ENCODE peak calls at places on chromosomes 2 and 18, in five cellular contexts. R is testis, V is neural progenitor cell, O is small intestine, T is fibroblast of lung. E is an unnamed sample. For H3K4me1, the result is how much of the 10 kb centered on the place peaks cover.

GRCh38 chr2:3132466-3132865 is 245.2 kb downstream of the EIPR1 start:
- DNase-seq in R (no peak), V (no peak), O (no peak), T (no peak), E (no peak)

GRCh38 chr2:78775291-78775690 is 250.2 kb upstream of the REG3G start:
- DNase-seq in R (no peak), V (no peak), O (no peak), T (no peak), E (no peak)

GRCh38 chr2:129585760-129586159 is 393.7 kb upstream of the RAB6C start:
- DNase-seq in R (no peak), V (no peak), O (no peak), T (no peak), E (no peak)

GRCh38 chr2:132676999-132677398 is 7.0 kb upstream of the LYPD1 start:
- DNase-seq in R (no peak), V (no peak), O (no peak), T (peak), E (no peak)

GRCh38 chr2:27353762-27354596 is 2.6 kb downstream of the GTF3C2 start:
- DNase-seq in R (no peak), V (no peak), O (peak), T (no peak), E (no peak)

GRCh38 chr2:191320881-191321280 is 75.7 kb downstream of the MYO1B start:
- DNase-seq in R (no peak), V (no peak), O (no peak), T (no peak), E (no peak)

GRCh38 chr18:12520442-12520992 is 112.8 kb downstream of the PRELID3A start:
- DNase-seq in R (no peak), V (peak), O (no peak), T (peak), E (no peak)

GRCh38 chr2:133940134-133940533 is 313.7 kb upstream of the MGAT5 start:
- DNase-seq in R (no peak), V (no peak), O (no peak), T (no peak), E (no peak)

GRCh38 chr2:32714521-32714920 is 86.7 kb downstream of the TTC27 start:
- DNase-seq in R (no peak), V (no peak), O (no peak), T (no peak), E (no peak)

GRCh38 chr2:169361706-169362345 is 508 bp downstream of the LRP2 start:
- DNase-seq in R (peak), V (peak), O (peak), T (no peak), E (no peak)

GRCh38 chr18:11963991-11964484 is 17.3 kb upstream of the IMPA2 start:
- DNase-seq in R (no peak), V (peak), O (no peak), T (no peak), E (no peak)

GRCh38 chr18:77811510-77811909 is 561.9 kb downstream of the GALR1 start:
- DNase-seq in R (no peak), V (no peak), O (no peak), T (no peak), E (peak)

GRCh38 chr2:23387221-23387550 is 2.2 kb downstream of the KLHL29 start:
- DNase-seq in R (no peak), V (no peak), O (no peak), T (no peak), E (no peak)

GRCh38 chr18:31044926-31045325 is 2.4 kb upstream of the DSC3 start:
- DNase-seq in R (no peak), V (no peak), O (no peak), T (peak), E (no peak)

GRCh38 chr18:111292-112014 is 46.9 kb upstream of the USP14 start:
- DNase-seq in R (peak), V (peak), O (peak), T (peak), E (peak)

GRCh38 chr2:13488965-13489364 is 772.2 kb downstream of the TRIB2 start:
- DNase-seq in R (no peak), V (no peak), O (no peak), T (no peak), E (no peak)

GRCh38 chr2:172438064-172438421 is 10.7 kb downstream of the ITGA6 start:
- DNase-seq in R (no peak), V (no peak), O (peak), T (no peak), E (no peak)

GRCh38 chr2:99707592-99707991 is 217.8 kb upstream of the REV1 start:
- DNase-seq in R (no peak), V (no peak), O (no peak), T (peak), E (no peak)

GRCh38 chr2:236776695-236777251 is 207.1 kb downstream of the ACKR3 start:
- DNase-seq in R (no peak), V (no peak), O (no peak), T (peak), E (no peak)

GRCh38 chr2:119888673-119889072 is 124.2 kb upstream of the EPB41L5 start:
- DNase-seq in R (no peak), V (no peak), O (no peak), T (peak), E (no peak)

GRCh38 chr18:27263369-27263768 is 78.3 kb upstream of the CHST9 start:
- DNase-seq in R (no peak), V (no peak), O (no peak), T (no peak), E (no peak)

GRCh38 chr2:130836501-130837174 is at the start of gene ARHGEF4:
- DNase-seq in R (peak), V (peak), O (peak), T (no peak), E (peak)

GRCh38 chr2:48414980-48415764 is 114.8 kb upstream of the STON1 start:
- DNase-seq in R (no peak), V (peak), O (peak), T (peak), E (peak)

GRCh38 chr2:47631840-47632398 is 151.0 kb upstream of the MSH6 start:
- DNase-seq in R (peak), V (no peak), O (peak), T (peak), E (no peak)

DNA sequence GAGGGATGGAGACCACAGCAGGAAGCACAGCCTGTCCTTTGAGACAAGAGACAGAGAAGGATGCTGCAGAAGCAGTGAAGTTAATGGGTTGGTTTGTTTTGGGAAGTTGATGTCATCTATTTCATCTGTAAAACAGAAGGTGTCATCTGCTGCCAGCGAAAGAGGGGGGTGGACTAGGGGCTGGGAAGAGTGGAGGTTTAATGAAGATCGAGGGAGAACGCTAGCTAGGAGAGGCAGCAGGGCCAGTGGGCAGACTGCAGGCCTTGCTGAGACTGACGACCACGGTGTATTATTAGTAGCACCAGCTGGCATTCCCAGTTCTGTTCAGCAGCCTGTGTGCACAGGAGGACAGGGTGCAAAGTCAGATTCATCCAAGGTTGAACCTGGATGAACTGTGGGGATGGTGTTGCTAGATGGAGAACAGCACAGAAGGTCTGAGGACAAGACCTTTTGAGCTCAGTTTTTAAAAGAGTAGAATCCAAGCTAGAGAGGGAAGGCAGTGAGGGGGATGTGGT is 120.4 kb upstream of the CAPN13 start:
- DNase-seq in R (no peak), V (no peak), O (no peak), T (no peak), E (no peak)
- H3K4me1 ChIP-seq in R (under half), V (under half), O (under half), T (under half), E (under half)

GRCh38 chr18:79457239-79457638 is 61.5 kb downstream of the NFATC1 start:
- DNase-seq in R (no peak), V (no peak), O (no peak), T (no peak), E (no peak)
- H3K4me1 ChIP-seq in R (under half), V (under half), O (under half), T (under half), E (under half)

GRCh38 chr2:10395893-10396292 is 52.2 kb downstream of the ODC1 start:
- DNase-seq in R (no peak), V (no peak), O (no peak), T (no peak), E (no peak)
- H3K4me1 ChIP-seq in R (under half), V (under half), O (under half), T (under half), E (under half)

GRCh38 chr2:42087137-42087856 is 39.5 kb downstream of the PKDCC start:
- DNase-seq in R (no peak), V (no peak), O (no peak), T (no peak), E (no peak)

GRCh38 chr2:42082026-42082425 is 34.2 kb downstream of the PKDCC start:
- DNase-seq in R (no peak), V (no peak), O (no peak), T (no peak), E (no peak)

GRCh38 chr2:42085706-42086487 is 38.1 kb downstream of the PKDCC start:
- DNase-seq in R (no peak), V (no peak), O (no peak), T (no peak), E (no peak)

GRCh38 chr2:42086500-42086953 is 38.7 kb downstream of the PKDCC start:
- DNase-seq in R (peak), V (peak), O (peak), T (peak), E (peak)

GRCh38 chr2:42084231-42084671 is 36.4 kb downstream of the PKDCC start:
- DNase-seq in R (peak), V (no peak), O (no peak), T (peak), E (no peak)
- H3K4me1 ChIP-seq in R (under half), V (under half), O (under half), T (under half), E (under half)

DNA sequence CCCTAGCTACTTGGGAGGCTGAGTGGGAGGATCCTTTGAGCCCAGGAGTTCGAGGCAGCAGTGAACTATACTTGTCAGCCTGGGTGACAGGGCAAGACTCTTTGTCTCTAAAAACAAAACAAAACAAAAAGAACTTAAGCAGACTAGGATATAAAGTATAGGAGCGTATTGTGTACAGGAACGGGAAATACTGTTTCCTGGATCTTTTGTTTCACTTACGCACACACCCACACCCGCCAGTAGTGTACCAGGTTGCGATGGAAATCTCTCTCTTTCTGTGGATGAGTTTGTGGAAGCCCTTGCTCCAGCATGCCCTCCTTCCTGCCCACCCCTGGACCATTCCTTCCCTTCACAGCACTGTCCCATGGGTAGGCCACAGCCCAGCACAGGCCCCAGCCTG is 136.3 kb downstream of the RPIA start:
- DNase-seq in R (no peak), V (no peak), O (no peak), T (no peak), E (no peak)
- H3K4me1 ChIP-seq in R (under half), V (under half), O (under half), T (under half), E (under half)

GRCh38 chr2:72917138-72917874 is at the start of gene EMX1:
- DNase-seq in R (peak), V (peak), O (peak), T (no peak), E (no peak)
- H3K4me1 ChIP-seq in R (under half), V (half or more), O (under half), T (under half), E (under half)

GRCh38 chr18:2958819-2959298 is 54.1 kb downstream of the LPIN2 start:
- DNase-seq in R (no peak), V (no peak), O (no peak), T (peak), E (no peak)
- H3K4me1 ChIP-seq in R (under half), V (under half), O (under half), T (under half), E (under half)

DNA sequence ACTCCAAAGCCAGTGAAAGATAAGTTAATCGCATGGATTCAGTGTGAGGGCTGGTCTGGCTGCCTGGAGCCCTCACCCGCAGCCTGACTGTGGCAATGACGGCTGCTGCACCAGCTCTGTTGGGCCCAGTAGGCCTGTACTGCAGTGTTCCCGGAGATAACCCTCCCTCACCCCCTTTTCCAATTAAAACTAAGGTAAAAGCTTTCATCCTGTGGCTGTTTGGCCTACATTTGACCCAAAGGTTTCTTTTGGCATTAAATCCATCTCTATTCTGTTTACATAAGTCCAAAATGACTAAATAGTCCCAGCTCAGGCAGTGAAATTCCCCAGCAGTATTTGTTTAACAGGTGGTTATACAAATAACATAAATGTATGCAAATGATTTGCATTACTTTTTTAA is 77.8 kb downstream of the ZNF532 start:
- DNase-seq in R (no peak), V (no peak), O (no peak), T (no peak), E (no peak)
- H3K4me1 ChIP-seq in R (under half), V (under half), O (under half), T (under half), E (under half)

GRCh38 chr2:1400943-1401735 is 12.1 kb upstream of the TPO start:
- DNase-seq in R (no peak), V (no peak), O (no peak), T (no peak), E (no peak)
- H3K4me1 ChIP-seq in R (under half), V (under half), O (under half), T (under half), E (under half)

E was measured in BE2C.